ENCODE peak calls at places on chromosomes 4 and X, in four cellular contexts. Z is IMR-90, U is H9, S is H1. P is an unnamed sample.

GRCh38 chrX:15465347-15465746 is 27.8 kb downstream of the PIR start:
- DNase-seq in U (no peak), Z (peak), S (no peak), P (no peak)

GRCh38 chr4:47221721-47222120 is 190.4 kb downstream of the GABRB1 start:
- DNase-seq in S (no peak), Z (peak), U (no peak), P (no peak)

GRCh38 chr4:4759883-4760282 is 99.6 kb upstream of the MSX1 start:
- DNase-seq in Z (no peak), S (no peak), U (no peak), P (no peak)

GRCh38 chrX:5726246-5726645 is 502.4 kb downstream of the NLGN4X start:
- DNase-seq in S (no peak), Z (no peak), U (no peak), P (no peak)

GRCh38 chr4:51963871-51964513 is 56.2 kb downstream of the LRRC66 start:
- DNase-seq in S (no peak), U (no peak), Z (no peak), P (no peak)

GRCh38 chr4:16757080-16757521 is 141.3 kb downstream of the LDB2 start:
- DNase-seq in Z (peak), U (no peak), S (no peak), P (no peak)

GRCh38 chrX:14290335-14290734 is 239.0 kb upstream of the GLRA2 start:
- DNase-seq in Z (no peak), S (no peak), U (no peak), P (no peak)

GRCh38 chrX:109475174-109475891 is 6.6 kb downstream of the GUCY2F start:
- DNase-seq in S (peak), Z (peak), U (peak), P (peak)

GRCh38 chr4:14681330-14681729 is 321.0 kb upstream of the CPEB2 start:
- DNase-seq in U (no peak), S (no peak), Z (no peak), P (no peak)

GRCh38 chr4:176656108-176656507 is 136.6 kb downstream of the VEGFC start:
- DNase-seq in Z (no peak), U (no peak), S (no peak), P (no peak)

GRCh38 chr4:156892695-156893211 is 78.8 kb downstream of the PDGFC start:
- DNase-seq in U (no peak), Z (no peak), S (no peak), P (no peak)

GRCh38 chr4:111632752-111633151 is 512.5 kb upstream of the FAM241A start:
- DNase-seq in U (no peak), S (no peak), Z (peak), P (no peak)

GRCh38 chr4:87975466-87975865 is at the start of gene SPP1:
- DNase-seq in S (no peak), Z (peak), U (peak), P (peak)

GRCh38 chr4:21948347-21949072 is at the start of gene KCNIP4:
- DNase-seq in S (peak), U (peak), Z (no peak), P (peak)

GRCh38 chr4:71538528-71538927 is 199.7 kb downstream of the SLC4A4 start:
- DNase-seq in U (no peak), Z (no peak), S (no peak), P (no peak)

GRCh38 chr4:83267121-83267834 is 17.3 kb downstream of the COQ2 start:
- DNase-seq in S (no peak), Z (peak), U (no peak), P (no peak)

GRCh38 chrX:107398115-107398514 is 51.3 kb upstream of the FRMPD3 start:
- DNase-seq in S (no peak), Z (no peak), U (no peak), P (no peak)

GRCh38 chrX:43224496-43224895 is 431.6 kb upstream of the MAOA start:
- DNase-seq in Z (no peak), S (no peak), U (no peak), P (no peak)

GRCh38 chrX:101208152-101208905 is 11.3 kb upstream of the DRP2 start:
- DNase-seq in Z (peak), S (no peak), U (no peak), P (no peak)

GRCh38 chr4:6668391-6668790 is 25.3 kb upstream of the S100P start:
- DNase-seq in Z (peak), U (no peak), S (no peak), P (no peak)

GRCh38 chr4:184039963-184040383 is 134.9 kb downstream of the STOX2 start:
- DNase-seq in U (no peak), Z (no peak), S (peak), P (peak)

GRCh38 chr4:150896513-150896912 is 118.6 kb downstream of the LRBA start:
- DNase-seq in U (no peak), Z (no peak), S (no peak), P (no peak)

GRCh38 chr4:145840162-145840768 is 98.4 kb downstream of the ZNF827 start:
- DNase-seq in U (no peak), Z (peak), S (no peak), P (no peak)

GRCh38 chr4:112648263-112649054 is 11.5 kb downstream of the LARP7 start:
- DNase-seq in S (no peak), Z (peak), U (peak), P (no peak)

GRCh38 chr4:2343476-2343875 is 75.0 kb downstream of the ZFYVE28 start:
- DNase-seq in S (no peak), Z (no peak), U (no peak), P (no peak)

GRCh38 chr4:147312376-147313046 is 168.4 kb upstream of the EDNRA start:
- DNase-seq in S (no peak), U (no peak), Z (peak), P (no peak)

GRCh38 chr4:19195696-19196095 is 1056.0 kb upstream of the SLIT2 start:
- DNase-seq in S (peak), U (peak), Z (no peak), P (peak)

GRCh38 chr4:25970241-25970675 is 56.2 kb downstream of the SMIM20 start:
- DNase-seq in U (no peak), Z (no peak), S (no peak), P (no peak)

GRCh38 chrX:31117195-31117594 is 45.4 kb upstream of the FTHL17 start:
- DNase-seq in S (no peak), U (no peak), Z (peak), P (no peak)

GRCh38 chr4:57405359-57405758 is 295.2 kb upstream of the IGFBP7 start:
- DNase-seq in U (no peak), Z (no peak), S (no peak), P (no peak)

GRCh38 chrX:45601052-45601451 is 400.4 kb upstream of the DIPK2B start:
- DNase-seq in Z (no peak), S (no peak), U (peak), P (no peak)

GRCh38 chr4:38091636-38092035 is 131.4 kb downstream of the PTTG2 start:
- DNase-seq in Z (peak), S (no peak), U (no peak), P (no peak)

GRCh38 chr4:88859191-88859812 is 161.7 kb upstream of the NAP1L5 start:
- DNase-seq in U (no peak), Z (no peak), S (no peak), P (no peak)

GRCh38 chr4:25970691-25971427 is 56.8 kb downstream of the SMIM20 start:
- DNase-seq in Z (no peak), U (no peak), S (no peak), P (no peak)

GRCh38 chr4:94508841-94509240 is 57.1 kb downstream of the PDLIM5 start:
- DNase-seq in Z (no peak), S (no peak), U (no peak), P (no peak)

DNA sequence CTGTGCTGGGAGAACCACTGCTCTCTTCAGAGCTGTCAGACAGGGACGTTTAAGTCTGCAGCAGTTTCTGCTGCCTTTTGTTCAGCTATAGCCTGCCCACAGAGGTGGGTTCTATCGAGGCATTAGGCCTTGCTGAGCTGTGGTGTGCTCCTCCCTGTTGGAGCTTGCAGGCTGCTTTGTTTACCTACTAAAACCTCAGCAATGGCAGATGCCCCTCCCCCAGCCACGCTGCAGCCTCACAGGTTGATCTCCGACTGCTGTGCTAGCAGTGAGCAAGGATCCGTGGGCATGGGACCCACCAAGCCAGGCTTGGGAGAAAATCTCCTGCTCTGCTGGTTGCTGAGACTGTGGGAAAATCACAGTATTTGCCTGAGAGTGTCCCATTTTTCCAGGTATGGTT is 133.8 kb upstream of the UBQLN2 start:
- DNase-seq in U (peak), Z (no peak), S (peak), P (no peak)
- H4K91ac ChIP-seq in U (no peak), Z (no peak), S (no peak), P (no peak)

GRCh38 chrX:103441878-103442535 is 65.7 kb downstream of the BEX3 start:
- DNase-seq in U (no peak), Z (no peak), S (no peak), P (no peak)
- H3K14ac ChIP-seq in U (no peak), Z (no peak), S (no peak), P (no peak)

GRCh38 chr4:168831585-168831918 is 178.5 kb downstream of the CBR4 start:
- DNase-seq in U (no peak), Z (no peak), S (no peak), P (no peak)
- H4K91ac ChIP-seq in U (no peak), Z (peak), S (no peak), P (no peak)

GRCh38 chrX:130058667-130059066 is 51.6 kb downstream of the ELF4 start:
- DNase-seq in S (no peak), Z (no peak), U (no peak), P (no peak)

GRCh38 chrX:130055103-130055502 is 55.2 kb downstream of the ELF4 start:
- DNase-seq in Z (peak), S (no peak), U (no peak), P (no peak)

GRCh38 chrX:130053236-130053635 is 57.1 kb downstream of the ELF4 start:
- DNase-seq in U (no peak), S (no peak), Z (no peak), P (no peak)

GRCh38 chrX:130057209-130057608 is 53.1 kb downstream of the ELF4 start:
- DNase-seq in U (no peak), Z (no peak), S (peak), P (no peak)

DNA sequence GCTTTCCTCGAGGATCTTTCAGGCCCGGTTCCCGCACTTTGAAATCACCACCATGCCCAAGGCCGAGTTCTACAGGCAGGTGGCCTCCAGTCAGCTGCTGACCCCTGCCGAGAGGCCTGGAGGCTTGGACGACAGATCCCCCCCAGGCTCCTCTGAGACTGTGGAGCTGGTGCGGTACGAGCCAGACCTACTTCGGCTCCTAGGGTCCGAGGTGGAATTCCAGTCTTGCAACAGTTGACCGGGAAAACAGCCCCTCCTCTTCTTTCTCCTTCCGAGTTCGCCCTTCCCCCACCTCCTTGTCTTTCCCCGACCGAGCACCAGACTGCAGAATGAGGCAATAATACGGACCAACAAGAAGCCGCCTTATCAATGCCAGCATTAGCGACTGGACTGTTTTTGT is 54.4 kb downstream of the ELF4 start:
- DNase-seq in Z (no peak), S (no peak), U (peak), P (no peak)
- H3K14ac ChIP-seq in Z (no peak), S (no peak), U (no peak), P (no peak)

GRCh38 chr4:126595643-126596042 is 1037.1 kb upstream of the INTU start:
- DNase-seq in Z (peak), S (no peak), U (no peak), P (no peak)

GRCh38 chr4:126593626-126594025 is 1039.1 kb upstream of the INTU start:
- DNase-seq in Z (no peak), S (no peak), U (no peak), P (no peak)

GRCh38 chr4:126591583-126591982 is 1041.2 kb upstream of the INTU start:
- DNase-seq in U (no peak), Z (peak), S (no peak), P (no peak)

DNA sequence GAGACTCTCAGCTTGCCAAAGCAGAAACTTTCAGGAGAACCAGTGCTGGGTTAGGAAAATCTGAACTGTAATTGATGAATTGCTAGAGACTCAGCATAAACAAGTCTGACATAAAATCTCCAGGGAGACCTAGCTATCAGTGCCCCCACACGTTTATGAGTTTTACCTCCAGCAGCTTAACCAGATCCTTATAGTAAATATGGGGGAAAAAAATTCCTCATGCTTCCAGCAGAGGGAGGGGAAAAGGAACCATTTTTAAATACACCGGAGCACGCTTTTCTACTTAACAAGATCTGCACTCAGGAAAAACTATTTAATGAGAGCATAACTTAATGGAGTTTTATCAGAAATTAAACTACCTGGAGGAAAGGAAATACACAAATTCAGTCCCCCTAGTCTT is 1040.7 kb upstream of the INTU start:
- DNase-seq in U (no peak), S (no peak), Z (peak), P (no peak)
- H4K91ac ChIP-seq in U (no peak), S (no peak), Z (no peak), P (no peak)

DNA sequence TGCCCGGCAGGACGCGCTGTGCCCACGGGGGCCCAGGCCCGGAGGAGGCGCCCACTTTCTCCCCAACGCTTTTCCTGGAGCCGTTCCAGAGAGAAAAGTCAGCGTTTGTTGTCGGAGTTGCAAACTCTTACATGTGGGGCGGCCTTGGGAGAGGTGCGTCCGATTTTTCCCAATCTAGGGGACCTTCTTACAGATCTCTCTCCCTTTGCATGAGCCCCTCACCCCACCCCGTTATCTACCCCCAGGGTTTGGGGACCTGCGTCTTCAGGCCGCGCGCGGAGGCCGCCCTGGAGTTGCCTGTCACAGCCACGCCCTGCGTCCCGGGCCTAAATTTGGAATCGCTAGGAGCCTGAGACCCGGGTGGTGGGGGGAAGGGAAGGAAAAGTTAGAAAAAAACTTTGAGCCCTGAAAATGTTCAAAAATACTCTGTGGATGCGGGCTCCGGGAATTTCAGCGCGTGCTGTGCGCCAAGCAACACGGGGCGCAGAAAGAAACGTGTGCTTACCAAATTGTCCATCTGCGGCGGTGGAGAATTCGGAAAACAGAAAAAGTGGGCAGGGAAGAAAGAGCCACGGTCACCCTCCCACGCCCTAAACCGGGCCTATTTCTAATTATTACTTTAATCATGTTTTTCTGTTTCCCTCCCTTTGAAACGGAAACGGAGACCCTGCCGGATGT is 587 bp downstream of the CD99 start:
- DNase-seq in U (no peak), S (no peak), Z (peak), P (no peak)
- H3K14ac ChIP-seq in U (peak), S (no peak), Z (peak), P (no peak)

GRCh38 chrX:20567108-20567507 is 300.4 kb upstream of the RPS6KA3 start:
- DNase-seq in Z (no peak), U (no peak), S (no peak), P (no peak)
- H4K91ac ChIP-seq in Z (no peak), U (no peak), S (no peak), P (no peak)

GRCh38 chrX:4710618-4711433 is 997.4 kb upstream of the PRKX start:
- DNase-seq in S (no peak), Z (no peak), U (peak), P (no peak)
- H3K14ac ChIP-seq in S (no peak), Z (no peak), U (no peak), P (no peak)

P was measured in neuronal stem cell.